ENCODE peak calls at places on chromosomes 1 and 21, in nine cellular contexts. K is stimulated activated CD4-positive, alpha-beta T cell treated with anti-CD3 and anti-CD28 coated beads, TNF-alpha, amount 100 ng/mL, for 48 hours; D is AG04450; E is RWPE1; W is mesenteric fat pad; H is GM10248; Z is choroid plexus epithelial cell; C is astrocyte of the spinal cord; I is stimulated activated naive CD4-positive, alpha-beta T cell treated with Interleukin-2 at 50 U/mL for 16 hours. X is an unnamed sample.

GRCh38 chr1:117607471-117607870 is 1.6 kb downstream of the TENT5C start:
- DNase-seq in K (peak; percentile 4), D (no peak), E (no peak), W (peak; percentile 37), H (no peak), Z (no peak), C (no peak), I (peak; percentile 17), X (peak; percentile 76)

GRCh38 chr1:117630423-117630998 is 24.7 kb downstream of the TENT5C start:
- DNase-seq in K (no peak), D (no peak), E (no peak), W (peak; percentile 80), H (no peak), Z (no peak), C (no peak), I (no peak), X (no peak)

GRCh38 chr1:156931553-156931952 is 11.1 kb downstream of the LRRC71 start:
- DNase-seq in K (no peak), D (no peak), E (no peak), W (no peak), H (no peak), Z (peak; percentile 74), C (peak; percentile 59), I (no peak), X (no peak)

GRCh38 chr1:218369688-218370511 is 24.8 kb downstream of the TGFB2 start:
- DNase-seq in K (no peak), D (no peak), E (no peak), W (no peak), H (no peak), Z (peak; percentile 83), C (peak; percentile 74), I (no peak), X (no peak)

GRCh38 chr1:223870617-223871574 is 25.1 kb upstream of the TP53BP2 start:
- DNase-seq in K (no peak), D (no peak), E (no peak), W (no peak), H (no peak), Z (peak; percentile 11), C (no peak), I (no peak), X (no peak)

GRCh38 chr1:13543927-13544556 is 30.2 kb upstream of the LRRC38 start:
- DNase-seq in K (no peak), D (no peak), E (peak; percentile 50), W (no peak), H (no peak), Z (peak; percentile 46), C (peak; percentile 17), I (no peak), X (no peak)

GRCh38 chr1:230772457-230773395 is 25.5 kb downstream of the CAPN9 start:
- DNase-seq in K (no peak), D (no peak), E (peak; percentile 32), W (no peak), H (no peak), Z (peak; percentile 86), C (peak; percentile 26), I (no peak), X (no peak)

GRCh38 chr1:42173155-42173933 is 8.8 kb upstream of the GUCA2A start:
- DNase-seq in K (peak; percentile 38), D (no peak), E (peak; percentile 48), W (no peak), H (peak; percentile 82), Z (peak; percentile 55), C (peak; percentile 52), I (peak; percentile 59), X (peak; percentile 72)

GRCh38 chr1:70717656-70718055 is 306.6 kb downstream of the CTH start:
- DNase-seq in K (no peak), D (no peak), E (no peak), W (no peak), H (no peak), Z (no peak), C (no peak), I (no peak), X (no peak)

GRCh38 chr1:16992675-16993074 is 12.3 kb upstream of the MFAP2 start:
- DNase-seq in K (no peak), D (no peak), E (no peak), W (no peak), H (no peak), Z (no peak), C (no peak), I (no peak), X (no peak)

GRCh38 chr1:225230483-225230882 is 197.4 kb downstream of the LBR start:
- DNase-seq in K (no peak), D (no peak), E (no peak), W (no peak), H (no peak), Z (no peak), C (no peak), I (no peak), X (no peak)

GRCh38 chr1:47235280-47235679 is 3.3 kb upstream of the TAL1 start:
- DNase-seq in K (no peak), D (no peak), E (no peak), W (no peak), H (no peak), Z (no peak), C (no peak), I (no peak), X (no peak)

GRCh38 chr1:31397360-31398095 is 15.5 kb upstream of the SERINC2 start:
- DNase-seq in K (no peak), D (no peak), E (no peak), W (no peak), H (no peak), Z (no peak), C (no peak), I (no peak), X (no peak)

GRCh38 chr1:14949270-14949835 is 204.2 kb upstream of the TMEM51 start:
- DNase-seq in K (no peak), D (no peak), E (no peak), W (no peak), H (no peak), Z (no peak), C (no peak), I (no peak), X (no peak)

GRCh38 chr1:157505481-157506272 is 46.6 kb downstream of the FCRL5 start:
- DNase-seq in K (no peak), D (peak; percentile 11), E (peak; percentile 13), W (no peak), H (peak; percentile 75), Z (peak; percentile 78), C (peak; percentile 51), I (no peak), X (peak; percentile 51)

GRCh38 chr1:119871881-119872280 is 24.4 kb downstream of the ADAM30 start:
- DNase-seq in K (no peak), D (no peak), E (no peak), W (no peak), H (no peak), Z (no peak), C (peak; percentile 46), I (no peak), X (no peak)

GRCh38 chr1:178496410-178497135 is at the start of gene CLEC20A:
- DNase-seq in K (no peak), D (no peak), E (no peak), W (no peak), H (no peak), Z (no peak), C (no peak), I (no peak), X (no peak)

GRCh38 chr1:150092180-150092791 is 24.7 kb downstream of the VPS45 start:
- DNase-seq in K (no peak), D (no peak), E (no peak), W (no peak), H (no peak), Z (no peak), C (no peak), I (no peak), X (no peak)

GRCh38 chr1:215497516-215497915 is 69.6 kb upstream of the KCTD3 start:
- DNase-seq in K (no peak), D (no peak), E (no peak), W (no peak), H (no peak), Z (no peak), C (no peak), I (no peak), X (no peak)

GRCh38 chr1:170807432-170807831 is 127.9 kb upstream of the MROH9 start:
- DNase-seq in K (no peak), D (peak; percentile 51), E (peak; percentile 22), W (no peak), H (no peak), Z (peak; percentile 70), C (peak; percentile 82), I (no peak), X (no peak)

GRCh38 chr1:175554586-175554985 is 188.8 kb downstream of the TNR start:
- DNase-seq in K (no peak), D (no peak), E (no peak), W (no peak), H (no peak), Z (no peak), C (no peak), I (no peak), X (no peak)

GRCh38 chr1:1365875-1366698 is 7.7 kb upstream of the MXRA8 start:
- DNase-seq in K (no peak), D (no peak), E (no peak), W (no peak), H (no peak), Z (no peak), C (no peak), I (no peak), X (no peak)

GRCh38 chr21:46191686-46192575 is 7.7 kb upstream of the SPATC1L start:
- DNase-seq in K (no peak), D (no peak), E (no peak), W (no peak), H (no peak), Z (no peak), C (no peak), I (no peak), X (no peak)

GRCh38 chr1:160778976-160779375 is 17.0 kb upstream of the LY9 start:
- DNase-seq in K (no peak), D (no peak), E (no peak), W (no peak), H (no peak), Z (no peak), C (no peak), I (no peak), X (no peak)

GRCh38 chr1:16975838-16976237 is 4.6 kb downstream of the MFAP2 start:
- DNase-seq in K (no peak), D (no peak), E (no peak), W (no peak), H (no peak), Z (no peak), C (no peak), I (no peak), X (no peak)

GRCh38 chr1:96513136-96513535 is 208.4 kb upstream of the PTBP2 start:
- DNase-seq in K (no peak), D (no peak), E (no peak), W (no peak), H (no peak), Z (no peak), C (peak; percentile 40), I (no peak), X (no peak)

GRCh38 chr1:59947047-59947938 is 20.7 kb upstream of the CYP2J2 start:
- DNase-seq in K (peak; percentile 22), D (peak; percentile 29), E (peak; percentile 65), W (no peak), H (peak; percentile 63), Z (peak; percentile 86), C (peak; percentile 68), I (peak; percentile 19), X (peak; percentile 66)

GRCh38 chr1:24388331-24388870 is 25.2 kb downstream of the STPG1 start:
- DNase-seq in K (no peak), D (no peak), E (no peak), W (no peak), H (no peak), Z (no peak), C (no peak), I (no peak), X (no peak)

GRCh38 chr1:226754797-226755533 is 15.9 kb upstream of the ITPKB start:
- DNase-seq in K (no peak), D (no peak), E (no peak), W (no peak), H (no peak), Z (no peak), C (no peak), I (no peak), X (no peak)

GRCh38 chr21:21122680-21123079 is 124.5 kb downstream of the NCAM2 start:
- DNase-seq in K (no peak), D (no peak), E (no peak), W (no peak), H (no peak), Z (no peak), C (no peak), I (no peak), X (no peak)

GRCh38 chr1:156673387-156674121 is 3.7 kb downstream of the NES start:
- DNase-seq in K (no peak), D (no peak), E (no peak), W (no peak), H (no peak), Z (no peak), C (no peak), I (no peak), X (no peak)

X was measured in activated CD8-positive, alpha-beta T cell treated with anti-CD3 and anti-CD28 coated beads for 36 hours.